ENCODE peak calls at places on chromosome 4, in five cellular contexts. X is IMR-90, Z is Peyer's patch, D is heart left ventricle, V is uterus. F is an unnamed sample.

GRCh38 chr4:158161561-158162354 is 11.1 kb downstream of the GASK1B start:
- DNase-seq in X (peak; percentile 79), V (peak; percentile 78), Z (no peak), D (peak; percentile 55), F (peak; percentile 75)

GRCh38 chr4:34196375-34196774 is 2047.9 kb downstream of the ARAP2 start:
- DNase-seq in D (no peak), V (no peak), X (no peak), Z (no peak), F (no peak)

GRCh38 chr4:24471623-24472510 is 112.5 kb downstream of the DHX15 start:
- DNase-seq in Z (no peak), D (no peak), X (no peak), V (peak; percentile 16), F (peak; percentile 71)

GRCh38 chr4:83195280-83195679 is 80.8 kb upstream of the PLAC8 start:
- DNase-seq in D (no peak), Z (no peak), X (no peak), V (no peak), F (no peak)

GRCh38 chr4:17557880-17558279 is 19.1 kb upstream of the LAP3 start:
- DNase-seq in V (no peak), D (no peak), X (peak; percentile 52), Z (no peak), F (no peak)

GRCh38 chr4:101367201-101367600 is 19.9 kb upstream of the PPP3CA start:
- DNase-seq in D (no peak), Z (no peak), X (peak; percentile 93), V (no peak), F (no peak)

GRCh38 chr4:145071560-145071959 is 26.4 kb downstream of the ANAPC10 start:
- DNase-seq in V (no peak), Z (no peak), D (no peak), X (no peak), F (no peak)

GRCh38 chr4:108396900-108397299 is 223.5 kb upstream of the RPL34 start:
- DNase-seq in Z (no peak), X (no peak), D (no peak), V (no peak), F (no peak)

GRCh38 chr4:15778742-15779231 is 659 bp downstream of the CD38 start:
- DNase-seq in Z (peak; percentile 81), V (no peak), X (no peak), D (peak; percentile 35), F (peak; percentile 66)

GRCh38 chr4:73800206-73800605 is 36.3 kb upstream of the CXCL6 start:
- DNase-seq in D (no peak), V (no peak), X (no peak), Z (no peak), F (no peak)

GRCh38 chr4:144809056-144809640 is 163.2 kb downstream of the HHIP start:
- DNase-seq in Z (no peak), V (no peak), D (no peak), X (no peak), F (no peak)

GRCh38 chr4:26093561-26093960 is 179.5 kb downstream of the SMIM20 start:
- DNase-seq in Z (no peak), X (no peak), D (no peak), V (no peak), F (no peak)

GRCh38 chr4:79823148-79823763 is 249.8 kb downstream of the ANTXR2 start:
- DNase-seq in Z (no peak), D (peak; percentile 27), V (peak; percentile 24), X (peak; percentile 58), F (peak; percentile 89)

GRCh38 chr4:168610911-168611530 is 114.2 kb downstream of the PALLD start:
- DNase-seq in V (no peak), Z (no peak), X (peak; percentile 56), D (no peak), F (no peak)

GRCh38 chr4:76204936-76205335 is 8.7 kb downstream of the SCARB2 start:
- DNase-seq in X (no peak), V (no peak), Z (no peak), D (no peak), F (no peak)

GRCh38 chr4:76209876-76210275 is 3.7 kb downstream of the SCARB2 start:
- DNase-seq in D (no peak), X (no peak), V (no peak), Z (no peak), F (no peak)

GRCh38 chr4:76210502-76210901 is 3.1 kb downstream of the SCARB2 start:
- DNase-seq in V (no peak), Z (no peak), D (no peak), X (no peak), F (no peak)

GRCh38 chr4:76206222-76206942 is 7.2 kb downstream of the SCARB2 start:
- DNase-seq in V (peak; percentile 40), D (no peak), Z (no peak), X (peak; percentile 58), F (no peak)

DNA sequence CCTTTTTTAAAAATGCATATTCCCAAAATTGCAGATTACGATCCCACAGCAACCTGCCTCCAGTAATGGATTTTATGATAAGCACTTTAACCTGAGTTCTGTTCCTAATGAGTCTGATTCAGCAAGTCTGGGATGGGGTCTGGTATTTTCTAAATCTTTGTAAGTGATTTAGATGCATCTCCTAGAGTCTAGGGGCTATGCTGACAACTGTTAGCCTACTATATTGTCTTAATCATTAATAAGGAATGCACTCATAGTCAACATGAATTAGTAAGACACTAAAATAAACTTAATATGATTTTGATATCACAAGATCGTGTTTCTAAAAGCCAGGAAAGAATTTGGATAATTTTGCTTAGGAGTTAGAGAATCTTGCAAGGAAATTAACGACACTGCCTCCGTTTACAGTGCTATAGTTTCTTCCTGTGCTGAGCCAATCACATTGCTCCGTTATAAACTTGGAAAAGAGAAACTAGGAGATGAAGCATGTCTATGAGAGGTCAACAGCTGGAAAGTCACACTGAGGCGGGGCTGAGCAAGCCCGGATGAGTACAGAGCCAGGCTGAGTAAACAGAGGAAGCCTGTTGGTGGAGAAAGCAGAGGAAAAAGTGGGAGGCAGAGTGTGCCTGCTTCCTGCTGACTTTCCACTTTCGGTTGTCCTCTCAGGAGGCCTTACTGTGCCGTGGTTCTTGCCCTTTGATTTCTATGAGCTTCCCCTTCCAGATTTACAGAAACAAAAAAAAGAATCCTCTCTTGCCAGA is 5.4 kb downstream of the SCARB2 start:
- DNase-seq in V (peak; percentile 87), D (peak; percentile 86), Z (peak; percentile 88), X (peak; percentile 94), F (peak; percentile 93)
- TF ChIP-seq POLR2A in V (peak; percentile 34), D (no peak), Z (peak; percentile 49), X (no peak), F (no peak)

GRCh38 chr4:88820723-88821368 is 123.2 kb upstream of the NAP1L5 start:
- DNase-seq in X (peak; percentile 2), Z (no peak), D (no peak), V (no peak), F (no peak)

GRCh38 chr4:88827442-88827841 is 129.8 kb upstream of the NAP1L5 start:
- DNase-seq in Z (no peak), V (no peak), X (peak; percentile 4), D (no peak), F (no peak)

GRCh38 chr4:88822034-88822433 is 124.4 kb upstream of the NAP1L5 start:
- DNase-seq in V (no peak), Z (no peak), D (no peak), X (no peak), F (no peak)

GRCh38 chr4:88818650-88819470 is 121.2 kb upstream of the NAP1L5 start:
- DNase-seq in V (peak; percentile 48), D (no peak), Z (peak; percentile 80), X (peak; percentile 59), F (peak; percentile 75)

DNA sequence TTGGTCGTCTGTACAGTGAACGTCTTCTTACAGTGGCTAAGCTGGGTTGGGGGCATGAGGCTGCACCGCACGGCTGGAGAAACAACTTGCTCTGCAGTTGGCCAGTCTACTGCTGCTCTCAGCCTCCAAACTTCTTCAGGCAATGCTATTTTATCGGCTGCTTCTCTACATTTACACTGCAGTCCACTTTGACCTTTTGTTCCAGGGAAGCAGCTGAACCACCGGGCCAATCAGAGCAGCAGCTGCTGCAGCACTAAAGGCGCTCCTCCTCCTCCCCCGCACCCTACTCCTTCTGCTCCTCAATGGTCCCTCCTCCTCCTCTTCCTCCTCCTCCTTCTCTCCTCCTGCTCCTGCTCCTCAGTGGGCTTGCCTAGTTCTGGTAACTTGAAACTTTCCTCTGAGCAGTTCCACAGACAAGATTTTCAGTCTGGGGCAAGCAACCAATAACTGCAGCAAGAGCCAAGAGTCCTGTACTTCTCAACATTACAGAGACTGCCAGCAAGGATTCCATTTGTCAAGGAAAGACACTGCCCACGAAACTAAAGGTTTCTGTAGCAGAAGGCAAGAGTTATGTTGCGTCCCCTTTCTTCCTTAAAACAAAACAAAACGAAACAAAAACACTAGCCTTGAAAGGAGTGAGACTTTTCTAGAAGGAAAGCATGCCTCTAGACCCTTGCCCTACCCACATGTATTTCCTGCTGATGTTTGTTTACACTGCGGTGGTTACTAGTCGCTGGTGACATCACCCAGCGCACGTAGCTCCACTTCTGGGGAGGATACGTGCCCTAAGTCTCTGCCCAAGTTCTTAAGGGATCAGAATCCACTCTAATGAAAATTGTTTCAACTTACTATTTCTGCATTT is 125.7 kb upstream of the NAP1L5 start:
- DNase-seq in X (peak; percentile 98), V (peak; percentile 94), Z (peak; percentile 93), D (peak; percentile 89), F (peak; percentile 97)
- TF ChIP-seq POLR2A in X (peak; percentile 79), V (peak; percentile 44), Z (peak; percentile 85), D (no peak), F (peak; percentile 75)

DNA sequence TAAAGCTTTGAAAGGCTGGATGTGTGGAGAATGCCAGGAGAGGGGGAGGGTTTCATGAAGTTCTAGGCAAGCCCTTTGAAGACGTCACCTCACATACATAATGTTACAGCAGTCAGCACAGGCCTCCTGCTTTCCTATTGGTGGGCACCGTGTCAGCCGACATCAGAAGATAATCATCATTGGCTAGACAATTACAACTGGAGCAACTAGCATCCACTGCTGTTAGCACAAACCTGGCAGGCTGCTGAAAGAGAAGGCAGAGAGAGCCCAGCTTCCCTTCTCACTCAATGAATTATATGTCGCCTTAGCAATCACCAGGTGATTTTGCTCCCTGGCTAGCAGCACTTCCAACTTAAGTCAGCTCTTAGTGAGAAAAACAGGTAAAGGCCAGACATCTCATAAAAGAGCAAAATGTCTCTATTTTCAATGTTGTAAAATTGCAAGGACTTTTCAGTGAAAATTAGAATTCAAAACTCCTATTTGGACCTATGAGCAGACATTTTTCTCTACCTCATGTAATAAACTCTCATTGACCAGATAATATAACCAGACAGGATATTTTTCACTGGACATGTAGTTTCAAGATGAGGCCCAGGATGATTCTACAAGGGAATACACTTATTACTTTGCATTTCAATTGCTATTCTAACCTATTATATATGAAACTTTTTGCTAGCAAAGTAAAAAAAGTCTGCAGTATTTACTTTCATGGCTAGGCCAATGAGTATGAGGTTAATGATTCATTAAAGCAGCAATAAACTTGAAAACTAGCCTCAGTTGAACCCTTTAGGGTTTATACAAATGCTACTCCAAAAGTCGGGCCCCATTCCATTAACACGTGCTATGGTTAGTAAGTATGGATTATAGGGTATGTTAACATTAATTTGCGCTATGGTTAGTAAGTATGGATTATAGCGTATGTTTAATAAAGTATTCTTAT is 4.3 kb downstream of the ELOVL6 start:
- DNase-seq in Z (peak; percentile 92), V (peak; percentile 89), D (peak; percentile 50), X (peak; percentile 97), F (peak; percentile 83)
- TF ChIP-seq POLR2A in Z (peak; percentile 65), V (peak; percentile 37), D (no peak), X (peak; percentile 54), F (peak; percentile 14)

DNA sequence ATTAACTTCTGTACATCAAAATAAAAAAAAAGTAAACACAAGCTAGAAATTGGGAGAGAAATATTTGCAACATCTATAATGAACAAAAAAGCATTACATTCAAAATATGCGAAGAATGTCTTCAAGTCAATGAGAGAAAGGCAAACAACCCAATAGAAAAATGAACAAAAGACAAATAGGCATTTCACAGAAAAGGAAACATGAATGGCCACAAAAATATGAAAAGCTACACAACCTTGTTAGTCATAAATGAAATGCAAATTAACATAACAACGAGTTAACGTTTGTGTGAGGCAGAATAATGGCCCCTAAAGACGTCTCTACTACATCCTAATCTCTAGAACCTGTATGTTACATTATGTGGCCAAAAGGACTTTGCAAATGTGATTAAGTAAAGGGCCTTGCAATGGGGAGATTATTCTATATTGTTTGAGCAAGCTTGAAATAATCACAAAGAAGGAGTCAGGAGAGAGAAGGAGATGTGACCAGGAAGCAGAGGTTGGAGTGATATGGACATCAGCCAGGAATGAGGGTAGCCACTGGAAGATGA is 86.8 kb downstream of the WDFY3 start:
- DNase-seq in D (no peak), Z (no peak), X (peak; percentile 33), V (no peak), F (no peak)
- TF ChIP-seq POLR2A in D (no peak), Z (no peak), X (no peak), V (no peak), F (no peak)